ENCODE peak calls at places on chromosomes 1 and 21, in ten cellular contexts. A is vagina, V is prostate gland, S is stomach, D is breast epithelium, U is HL-60, C is GM23338, G is endothelial cell of umbilical vein, M is sigmoid colon, B is K562. I is an unnamed sample.

GRCh38 chr1:52341861-52342260 is 24.1 kb downstream of the CC2D1B start:
- DNase-seq in A (no peak), V (no peak), S (no peak), D (peak), U (no peak), C (no peak), G (no peak), M (no peak), B (no peak), I (no peak)

GRCh38 chr1:185480545-185480944 is 163.5 kb upstream of the IVNS1ABP start:
- DNase-seq in A (no peak), V (no peak), S (no peak), D (no peak), U (no peak), C (no peak), G (no peak), M (no peak), B (no peak), I (no peak)

GRCh38 chr1:200628223-200628868 is 7.8 kb upstream of the KIF14 start:
- DNase-seq in A (no peak), V (no peak), S (no peak), D (no peak), U (no peak), C (no peak), G (no peak), M (no peak), B (peak), I (no peak)

GRCh38 chr21:35770101-35770945 is 290.0 kb downstream of the SETD4 start:
- DNase-seq in A (no peak), V (no peak), S (no peak), D (no peak), U (no peak), C (no peak), G (no peak), M (no peak), B (no peak), I (no peak)

GRCh38 chr1:239647045-239647444 is 260.7 kb downstream of the CHRM3 start:
- DNase-seq in A (no peak), V (no peak), S (no peak), D (no peak), U (no peak), C (no peak), G (no peak), M (no peak), B (no peak), I (no peak)

GRCh38 chr21:28337319-28337718 is 655.4 kb downstream of the LTN1 start:
- DNase-seq in A (no peak), V (no peak), S (no peak), D (no peak), U (no peak), C (peak), G (peak), M (no peak), B (no peak), I (no peak)

GRCh38 chr1:216221260-216221700 is 202.0 kb downstream of the USH2A start:
- DNase-seq in A (no peak), V (peak), S (peak), D (peak), U (peak), C (peak), G (peak), M (no peak), B (peak), I (peak)

GRCh38 chr1:63893976-63894375 is 120.2 kb downstream of the ROR1 start:
- DNase-seq in A (no peak), V (no peak), S (no peak), D (no peak), U (no peak), C (no peak), G (no peak), M (no peak), B (no peak), I (no peak)

GRCh38 chr1:22557341-22557950 is 5.8 kb upstream of the EPHA8 start:
- DNase-seq in A (no peak), V (no peak), S (no peak), D (no peak), U (no peak), C (no peak), G (peak), M (no peak), B (no peak), I (no peak)

GRCh38 chr21:15616864-15617574 is 112.8 kb upstream of the USP25 start:
- DNase-seq in A (no peak), V (no peak), S (no peak), D (no peak), U (no peak), C (no peak), G (no peak), M (no peak), B (no peak), I (no peak)

GRCh38 chr1:15106608-15107007 is 46.9 kb upstream of the TMEM51 start:
- DNase-seq in A (no peak), V (no peak), S (peak), D (no peak), U (no peak), C (no peak), G (no peak), M (no peak), B (peak), I (no peak)

GRCh38 chr1:53656062-53656915 is 82.7 kb downstream of the GLIS1 start:
- DNase-seq in A (no peak), V (no peak), S (no peak), D (no peak), U (peak), C (no peak), G (no peak), M (no peak), B (no peak), I (no peak)

GRCh38 chr21:42705746-42706374 is 52.4 kb downstream of the PDE9A start:
- DNase-seq in A (no peak), V (no peak), S (no peak), D (no peak), U (no peak), C (no peak), G (no peak), M (peak), B (no peak), I (no peak)

GRCh38 chr1:30521261-30521865 is 202.0 kb downstream of the MATN1 start:
- DNase-seq in A (no peak), V (no peak), S (peak), D (no peak), U (no peak), C (no peak), G (no peak), M (no peak), B (no peak), I (no peak)

GRCh38 chr1:154145986-154146385 is 8.9 kb downstream of the NUP210L start:
- DNase-seq in A (no peak), V (no peak), S (no peak), D (no peak), U (no peak), C (peak), G (no peak), M (no peak), B (no peak), I (no peak)

GRCh38 chr1:42931108-42931539 is 27.5 kb downstream of the SLC2A1 start:
- DNase-seq in A (no peak), V (no peak), S (no peak), D (no peak), U (peak), C (peak), G (peak), M (no peak), B (peak), I (no peak)

GRCh38 chr1:112255080-112255479 is 140.9 kb upstream of the CTTNBP2NL start:
- DNase-seq in A (no peak), V (no peak), S (no peak), D (no peak), U (no peak), C (no peak), G (no peak), M (no peak), B (no peak), I (no peak)

GRCh38 chr1:100928128-100928527 is 32.2 kb downstream of the SLC30A7 start:
- DNase-seq in A (no peak), V (no peak), S (no peak), D (no peak), U (no peak), C (peak), G (no peak), M (no peak), B (peak), I (no peak)
- TF ChIP-seq CTCF in A (no peak), V (no peak), S (no peak), D (no peak), U (no peak), C (peak), G (no peak), M (no peak), B (peak), I (peak)

GRCh38 chr1:32813941-32814739 is 3.0 kb downstream of the YARS1 start:
- DNase-seq in A (no peak), V (no peak), S (no peak), D (no peak), U (peak), C (no peak), G (no peak), M (no peak), B (peak), I (no peak)
- TF ChIP-seq POLR2AphosphoS5 in A (no peak), V (no peak), S (no peak), D (no peak), U (no peak), C (no peak), G (no peak), M (no peak), B (peak), I (no peak)

GRCh38 chr1:38579056-38579455 is 280.5 kb downstream of the RRAGC start:
- DNase-seq in A (no peak), V (no peak), S (no peak), D (no peak), U (no peak), C (no peak), G (no peak), M (peak), B (no peak), I (no peak)
- TF ChIP-seq CTCF in A (no peak), V (no peak), S (no peak), D (no peak), U (no peak), C (no peak), G (no peak), M (no peak), B (no peak), I (no peak)

DNA sequence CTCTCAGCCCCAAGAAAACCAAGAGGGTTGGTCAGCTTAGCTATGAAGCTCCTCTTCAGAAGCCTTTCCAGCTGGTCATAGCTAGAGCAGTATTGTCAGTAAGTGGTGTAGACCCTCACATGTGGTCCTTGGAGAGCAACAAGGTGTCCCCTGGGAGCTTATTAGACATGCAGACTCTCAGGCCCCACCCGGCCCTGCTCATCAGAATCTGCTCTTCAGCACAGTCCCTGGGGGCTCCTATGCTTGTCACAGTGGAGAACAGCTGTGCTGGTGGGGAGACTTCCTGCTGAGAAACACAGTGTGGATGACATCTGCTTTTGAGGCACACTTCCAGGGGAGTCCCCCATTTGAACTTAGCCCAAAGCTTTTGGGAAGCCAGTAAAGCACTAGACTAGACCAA is 21.9 kb upstream of the NEK2 start:
- DNase-seq in A (no peak), V (no peak), S (no peak), D (no peak), U (no peak), C (no peak), G (no peak), M (no peak), B (no peak), I (no peak)
- TF ChIP-seq POLR2AphosphoS5 in A (no peak), V (no peak), S (no peak), D (no peak), U (no peak), C (no peak), G (no peak), M (no peak), B (no peak), I (no peak)

GRCh38 chr1:229558460-229559335 is at the start of gene ABCB10:
- DNase-seq in A (peak), V (peak), S (peak), D (peak), U (peak), C (peak), G (peak), M (peak), B (peak), I (peak)

GRCh38 chr1:229557214-229557850 is 1.2 kb downstream of the ABCB10 start:
- DNase-seq in A (no peak), V (no peak), S (no peak), D (no peak), U (peak), C (no peak), G (peak), M (no peak), B (peak), I (no peak)

GRCh38 chr1:229554886-229555621 is 3.5 kb downstream of the ABCB10 start:
- DNase-seq in A (no peak), V (no peak), S (no peak), D (no peak), U (peak), C (no peak), G (no peak), M (no peak), B (peak), I (no peak)

GRCh38 chr1:229556551-229556950 is 2.0 kb downstream of the ABCB10 start:
- DNase-seq in A (no peak), V (no peak), S (no peak), D (no peak), U (peak), C (no peak), G (no peak), M (no peak), B (peak), I (no peak)

DNA sequence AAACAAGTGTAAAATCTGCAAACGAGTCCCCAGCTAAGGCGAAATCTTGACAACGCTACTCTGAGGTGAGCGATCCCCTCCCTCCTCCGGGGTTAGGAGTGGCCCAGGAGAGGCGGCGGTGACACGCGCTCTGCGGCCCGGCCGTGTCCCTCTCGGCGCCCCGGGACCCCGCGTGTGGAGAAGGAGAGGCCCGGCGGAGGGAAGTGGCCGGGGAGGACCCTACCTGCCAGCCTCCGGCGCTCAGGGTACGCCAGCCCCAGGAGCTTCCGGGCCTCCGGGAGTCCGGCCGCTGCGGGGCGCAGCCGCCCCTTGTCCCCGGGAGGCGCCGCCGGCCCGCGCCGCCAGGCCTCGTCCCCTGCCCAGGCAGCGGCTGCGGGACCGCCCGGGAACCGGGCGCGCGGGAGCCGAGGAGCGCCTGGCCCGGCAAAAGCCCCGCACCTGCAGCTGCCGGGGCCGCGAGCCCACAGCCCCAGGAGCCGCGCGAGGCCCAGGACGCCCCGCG is 543 bp downstream of the ABCB10 start:
- DNase-seq in A (no peak), V (peak), S (peak), D (no peak), U (peak), C (peak), G (peak), M (peak), B (peak), I (no peak)
- TF ChIP-seq CTCF in A (no peak), V (no peak), S (no peak), D (no peak), U (no peak), C (no peak), G (no peak), M (no peak), B (peak), I (no peak)

DNA sequence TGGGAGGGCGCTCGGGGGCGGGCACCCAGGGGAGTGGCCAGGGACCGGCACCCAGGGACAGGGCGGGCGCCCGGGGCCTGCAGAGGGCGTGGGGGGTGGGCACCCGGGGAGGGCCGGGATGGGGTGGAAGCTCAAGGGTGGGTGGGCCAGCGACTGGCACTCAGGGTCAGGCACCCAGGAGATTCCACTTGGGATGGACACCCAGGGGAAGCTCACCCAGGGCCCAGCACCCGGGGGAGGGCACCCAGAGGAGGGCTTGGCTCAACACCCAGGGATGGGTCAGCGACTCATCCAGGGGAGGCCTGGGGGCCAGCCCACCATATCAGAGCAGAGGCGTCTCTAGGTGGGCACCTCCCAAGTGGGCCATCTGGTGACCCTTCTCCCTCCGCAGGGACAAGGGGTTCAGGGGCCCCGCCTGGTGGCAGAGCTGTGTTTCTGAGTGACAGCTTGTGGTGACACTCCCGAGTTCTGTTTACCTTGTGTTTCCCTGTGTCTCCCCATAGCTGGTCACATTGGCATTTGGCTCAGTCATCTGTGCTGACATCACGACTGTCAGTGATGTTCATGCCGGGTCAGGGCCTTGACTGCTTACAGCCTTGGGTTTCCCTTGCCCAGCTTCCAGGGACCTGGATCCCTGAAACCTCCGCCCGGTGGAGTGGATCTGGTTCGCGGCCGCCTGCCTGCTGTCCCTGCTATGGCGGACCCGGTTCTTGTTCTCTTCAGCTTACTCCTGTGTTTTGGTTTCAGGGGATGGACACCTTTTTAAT is 749 bp downstream of the IBA57 start:
- DNase-seq in A (no peak), V (peak), S (peak), D (peak), U (peak), C (peak), G (no peak), M (peak), B (peak), I (peak)
- TF ChIP-seq POLR2AphosphoS5 in A (peak), V (peak), S (no peak), D (peak), U (no peak), C (no peak), G (no peak), M (peak), B (no peak), I (no peak)

DNA sequence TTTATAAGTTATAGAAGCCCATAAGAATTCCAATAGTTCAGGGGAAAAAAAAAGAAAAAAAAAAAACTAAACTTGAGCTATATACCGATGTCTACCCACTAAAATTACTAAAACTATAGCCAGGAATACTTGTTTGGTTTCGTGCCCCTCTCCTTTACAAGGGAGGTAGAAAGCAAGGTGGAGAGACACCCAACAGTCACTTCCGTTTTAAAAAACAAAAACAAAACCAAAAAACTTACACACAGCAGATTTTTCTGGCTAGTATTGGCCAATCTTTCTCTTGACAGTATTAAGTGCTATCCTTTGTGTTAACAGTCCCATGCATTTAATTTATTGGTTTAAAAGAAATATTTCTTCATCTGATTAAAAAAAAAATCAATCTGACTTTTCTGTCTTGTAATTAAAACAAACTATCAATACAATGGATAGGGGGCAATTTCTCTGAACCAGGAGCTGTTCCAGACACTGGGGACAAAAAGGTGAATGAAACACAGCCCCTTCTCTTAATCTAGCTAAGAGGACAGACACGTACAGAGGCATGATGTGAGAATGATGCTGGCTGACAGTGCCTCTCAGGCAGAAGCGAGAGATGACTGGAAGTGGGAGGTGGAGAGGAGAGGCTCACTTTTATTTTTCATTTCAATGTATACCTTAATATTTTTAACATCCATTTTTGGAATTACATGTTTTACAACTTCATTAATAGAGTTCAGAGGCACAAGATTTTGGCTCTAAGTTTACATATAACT is 214.8 kb downstream of the RERE start:
- DNase-seq in A (no peak), V (no peak), S (no peak), D (no peak), U (no peak), C (no peak), G (no peak), M (no peak), B (no peak), I (no peak)
- TF ChIP-seq CTCF in A (no peak), V (no peak), S (no peak), D (no peak), U (no peak), C (no peak), G (no peak), M (no peak), B (no peak), I (no peak)

GRCh38 chr1:38990746-38991637 is at the start of gene AKIRIN1:
- DNase-seq in A (peak), V (peak), S (peak), D (peak), U (peak), C (peak), G (peak), M (peak), B (peak), I (peak)
- TF ChIP-seq POLR2AphosphoS5 in A (peak), V (peak), S (peak), D (peak), U (peak), C (peak), G (peak), M (peak), B (peak), I (peak)

DNA sequence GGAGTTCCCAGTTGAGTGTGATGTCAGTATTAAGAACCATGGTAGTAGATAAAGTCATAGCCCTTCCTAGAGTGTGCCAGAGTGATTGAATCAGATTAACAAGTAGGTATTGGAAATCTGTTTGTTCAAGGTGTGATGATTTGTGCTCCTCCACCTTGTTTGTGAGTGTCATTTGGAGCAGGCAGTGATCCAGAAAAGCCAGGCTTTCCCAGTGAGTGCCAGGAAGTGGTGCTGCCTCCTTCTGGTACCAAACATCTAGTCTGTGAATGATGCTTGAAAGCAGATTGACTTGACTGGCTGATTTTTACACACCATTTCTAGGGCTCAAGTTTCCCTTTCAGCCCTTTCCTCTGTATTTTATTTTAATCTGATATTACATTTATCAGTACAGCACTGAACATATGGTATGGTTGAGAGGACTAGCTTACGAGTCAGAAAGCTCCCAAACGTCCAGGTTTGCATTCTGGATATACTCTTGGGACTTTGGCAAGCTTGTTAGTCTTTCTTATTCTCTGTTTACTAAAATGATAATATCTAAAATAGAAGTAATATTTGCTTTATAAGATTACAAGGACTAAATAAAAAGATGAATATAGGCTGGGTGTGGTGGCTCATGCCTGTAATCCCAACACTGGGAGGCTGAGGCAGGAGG is 100.7 kb downstream of the PATJ start:
- DNase-seq in A (no peak), V (peak), S (no peak), D (no peak), U (no peak), C (peak), G (peak), M (no peak), B (peak), I (no peak)
- TF ChIP-seq CTCF in A (no peak), V (no peak), S (no peak), D (no peak), U (no peak), C (peak), G (peak), M (no peak), B (peak), I (peak)

GRCh38 chr21:45330075-45330781 is 42.5 kb upstream of the POFUT2 start:
- DNase-seq in A (no peak), V (no peak), S (no peak), D (no peak), U (no peak), C (no peak), G (no peak), M (peak), B (no peak), I (no peak)
- TF ChIP-seq POLR2AphosphoS5 in A (peak), V (no peak), S (no peak), D (no peak), U (no peak), C (no peak), G (no peak), M (no peak), B (no peak), I (peak)